ENCODE peak calls at places on chromosomes 3 and 15, in six cellular contexts. N, W, X, E, M and K are unnamed samples.

GRCh38 chr3:193897288-193897687 is 238.7 kb upstream of the HES1 start:
- DNase-seq in N (no peak), M (no peak), W (no peak), X (peak; percentile 70), E (no peak), K (no peak)

GRCh38 chr3:186012137-186012536 is 74.3 kb upstream of the TRA2B start:
- DNase-seq in X (no peak), E (peak; percentile 57), N (no peak), M (no peak), W (no peak), K (no peak)

GRCh38 chr15:64137226-64137833 is 14.2 kb upstream of the SNX22 start:
- DNase-seq in N (no peak), M (no peak), W (no peak), X (no peak), E (no peak), K (no peak)

GRCh38 chr15:85331666-85332261 is 48.6 kb upstream of the AKAP13 start:
- DNase-seq in N (no peak), E (no peak), M (no peak), W (no peak), X (no peak), K (peak; percentile 24)

GRCh38 chr3:134597390-134597975 is 53.3 kb downstream of the KY start:
- DNase-seq in N (no peak), X (no peak), E (peak; percentile 11), M (no peak), W (no peak), K (no peak)

GRCh38 chr3:134611516-134611915 is 39.3 kb downstream of the KY start:
- DNase-seq in E (no peak), N (no peak), M (no peak), W (no peak), X (no peak), K (no peak)

GRCh38 chr15:29140475-29141172 is 129.0 kb downstream of the NSMCE3 start:
- DNase-seq in X (no peak), M (no peak), E (no peak), N (no peak), W (no peak), K (no peak)

GRCh38 chr3:195762249-195762585 is 41.4 kb downstream of the MUC20 start:
- DNase-seq in M (no peak), N (no peak), E (no peak), X (no peak), W (no peak), K (no peak)

GRCh38 chr3:157248590-157249425 is 88.9 kb upstream of the CCNL1 start:
- DNase-seq in E (peak; percentile 10), M (no peak), N (no peak), W (no peak), X (peak; percentile 51), K (no peak)

GRCh38 chr3:71407833-71408232 is 175.7 kb downstream of the FOXP1 start:
- DNase-seq in W (no peak), E (no peak), N (no peak), M (no peak), X (no peak), K (no peak)

GRCh38 chr3:175349181-175349580 is 490.0 kb downstream of the NAALADL2 start:
- DNase-seq in E (no peak), N (no peak), W (no peak), M (peak; percentile 19), X (no peak), K (no peak)

GRCh38 chr3:101216710-101217457 is 103.5 kb downstream of the IMPG2 start:
- DNase-seq in N (no peak), E (no peak), W (no peak), X (no peak), M (no peak), K (no peak)

GRCh38 chr15:25693321-25694237 is 169.5 kb downstream of the ATP10A start:
- DNase-seq in W (no peak), E (peak; percentile 7), N (no peak), X (peak; percentile 31), M (no peak), K (no peak)

GRCh38 chr3:135915206-135915605 is 50.3 kb upstream of the PPP2R3A start:
- DNase-seq in M (no peak), N (no peak), W (no peak), E (no peak), X (no peak), K (no peak)

GRCh38 chr3:72183489-72183888 is 398.5 kb upstream of the PROK2 start:
- DNase-seq in W (no peak), X (no peak), E (no peak), M (no peak), N (no peak), K (no peak)

GRCh38 chr15:79166311-79166955 is 75.9 kb upstream of the RASGRF1 start:
- DNase-seq in E (no peak), M (no peak), N (no peak), W (no peak), X (no peak), K (no peak)

GRCh38 chr3:14137004-14137403 is 12.2 kb downstream of the TMEM43 start:
- DNase-seq in X (no peak), E (no peak), M (no peak), W (no peak), N (no peak), K (no peak)

GRCh38 chr3:66536791-66537190 is 36.0 kb upstream of the LRIG1 start:
- DNase-seq in N (no peak), W (no peak), E (no peak), X (no peak), M (no peak), K (no peak)

GRCh38 chr3:126133606-126134005 is 46.8 kb downstream of the ALDH1L1 start:
- DNase-seq in N (no peak), X (no peak), W (no peak), E (no peak), M (no peak), K (no peak)

GRCh38 chr3:52248816-52249547 is 3.4 kb downstream of the PPM1M start:
- DNase-seq in E (no peak), M (no peak), W (no peak), X (peak; percentile 27), N (no peak), K (no peak)

GRCh38 chr3:16361087-16361486 is 96.1 kb downstream of the OXNAD1 start:
- DNase-seq in W (no peak), M (no peak), N (no peak), E (no peak), X (no peak), K (no peak)
- TF ChIP-seq TAF1 in W (no peak), M (no peak), N (no peak), E (no peak), X (no peak), K (no peak)

GRCh38 chr3:128632301-128632700 is 18.3 kb downstream of the RPN1 start:
- DNase-seq in N (no peak), X (no peak), M (no peak), E (no peak), W (no peak), K (no peak)

GRCh38 chr3:128624526-128625138 is 26.0 kb downstream of the RPN1 start:
- DNase-seq in N (no peak), W (no peak), X (no peak), M (no peak), E (no peak), K (no peak)

GRCh38 chr3:128634075-128634611 is 16.5 kb downstream of the RPN1 start:
- DNase-seq in W (no peak), N (no peak), M (no peak), E (no peak), X (no peak), K (no peak)

GRCh38 chr3:128625409-128625945 is 25.1 kb downstream of the RPN1 start:
- DNase-seq in E (no peak), N (no peak), W (no peak), X (no peak), M (no peak), K (no peak)

GRCh38 chr3:128629936-128630335 is 20.7 kb downstream of the RPN1 start:
- DNase-seq in X (no peak), E (no peak), W (no peak), M (no peak), N (no peak), K (no peak)
- TF ChIP-seq POLR2AphosphoS5 in X (no peak), E (no peak), W (no peak), M (no peak), N (no peak), K (no peak)

GRCh38 chr3:113545594-113545993 is 13.2 kb downstream of the SIDT1 start:
- DNase-seq in X (no peak), E (no peak), M (no peak), W (no peak), N (no peak), K (no peak)
- TF ChIP-seq POLR2A in X (no peak), E (no peak), M (no peak), W (no peak), N (no peak), K (no peak)

DNA sequence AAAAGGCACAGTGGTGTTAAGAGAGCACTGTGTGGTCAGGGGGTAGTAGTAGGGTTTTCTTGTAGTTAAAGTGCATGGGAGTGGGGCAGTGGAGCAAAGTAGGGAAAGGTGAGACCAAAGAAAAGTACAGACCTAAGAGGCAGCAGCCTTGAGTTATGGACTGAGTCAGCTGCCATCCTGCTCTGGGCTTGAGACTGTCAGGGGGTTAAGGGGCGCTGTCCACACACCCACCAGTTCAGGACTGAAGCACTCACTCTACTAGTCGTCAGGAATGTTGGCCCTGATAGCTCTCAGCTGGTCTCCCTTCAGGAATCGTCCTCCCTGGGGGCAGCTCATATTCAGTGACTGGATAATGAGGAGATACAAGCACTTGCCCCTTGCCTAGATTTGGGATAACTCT is 7.9 kb downstream of the CCR4 start:
- DNase-seq in E (no peak), N (no peak), X (no peak), W (no peak), M (no peak), K (no peak)
- TF ChIP-seq TAF1 in E (no peak), N (no peak), X (no peak), W (no peak), M (no peak), K (no peak)

GRCh38 chr3:55936549-55937052 is 449.5 kb upstream of the WNT5A start:
- DNase-seq in N (no peak), M (no peak), X (no peak), W (no peak), E (no peak), K (no peak)

GRCh38 chr3:55929154-55929869 is 442.2 kb upstream of the WNT5A start:
- DNase-seq in W (no peak), M (no peak), N (no peak), E (no peak), X (no peak), K (no peak)

GRCh38 chr3:55937301-55937700 is 450.2 kb upstream of the WNT5A start:
- DNase-seq in N (no peak), X (no peak), E (no peak), W (no peak), M (no peak), K (no peak)

GRCh38 chr3:55939287-55939686 is 452.2 kb upstream of the WNT5A start:
- DNase-seq in E (no peak), W (no peak), X (no peak), M (no peak), N (no peak), K (no peak)

GRCh38 chr3:55935241-55935640 is 448.1 kb upstream of the WNT5A start:
- DNase-seq in X (no peak), W (no peak), M (no peak), E (no peak), N (no peak), K (no peak)
- TF ChIP-seq POLR2AphosphoS5 in X (no peak), W (no peak), M (no peak), E (no peak), N (no peak), K (no peak)